ENCODE peak calls at places on chromosomes 11 and 22, in seven cellular contexts. Q is activated naive CD4-positive, alpha-beta T cell; O is lower lobe of right lung; L is AG20443; J is cardiac fibroblast; F is H54; P is NCI-H774. T is an unnamed sample.

GRCh38 chr11:19080579-19080993 is 20.1 kb upstream of the MRGPRX2 start:
- DNase-seq in L (peak), P (no peak), F (no peak), J (peak), Q (no peak), O (peak), T (no peak)

GRCh38 chr11:1052133-1053011 is 15.9 kb upstream of the MUC6 start:
- DNase-seq in O (peak), J (no peak), P (no peak), F (no peak), Q (no peak), L (no peak), T (no peak)

GRCh38 chr11:46242462-46242960 is 35.0 kb upstream of the CREB3L1 start:
- DNase-seq in P (no peak), Q (no peak), O (no peak), F (no peak), L (no peak), J (no peak), T (no peak)

GRCh38 chr11:9150501-9150900 is 59.1 kb upstream of the SCUBE2 start:
- DNase-seq in J (peak), O (no peak), L (peak), F (no peak), P (no peak), Q (no peak), T (peak)

GRCh38 chr22:22345781-22346180 is 101.2 kb downstream of the VPREB1 start:
- DNase-seq in Q (no peak), P (no peak), O (no peak), L (no peak), J (no peak), F (no peak), T (no peak)

GRCh38 chr11:117259417-117259816 is 26.9 kb downstream of the RNF214 start:
- DNase-seq in L (peak), P (no peak), O (no peak), Q (no peak), F (no peak), J (peak), T (no peak)

GRCh38 chr11:19846654-19847330 is 134.2 kb downstream of the NAV2 start:
- DNase-seq in J (peak), O (no peak), F (no peak), Q (no peak), L (peak), P (no peak), T (no peak)

GRCh38 chr11:86761978-86762377 is 38.4 kb upstream of the PRSS23 start:
- DNase-seq in F (no peak), O (no peak), P (no peak), J (peak), L (peak), Q (no peak), T (no peak)

GRCh38 chr11:65554842-65555395 is 3.2 kb downstream of the LTBP3 start:
- DNase-seq in O (no peak), L (no peak), P (no peak), J (no peak), Q (no peak), F (no peak), T (no peak)

GRCh38 chr22:45537734-45538181 is 35.1 kb downstream of the FBLN1 start:
- DNase-seq in L (peak), J (peak), Q (no peak), O (no peak), P (no peak), F (peak), T (no peak)

GRCh38 chr22:27461470-27461869 is 340.1 kb downstream of the MN1 start:
- DNase-seq in O (no peak), F (peak), L (peak), Q (no peak), P (no peak), J (peak), T (peak)

GRCh38 chr11:128627666-128628342 is 40.4 kb upstream of the ETS1 start:
- DNase-seq in J (no peak), F (no peak), P (no peak), L (no peak), O (no peak), Q (no peak), T (no peak)

GRCh38 chr11:1482581-1483444 is 3.8 kb downstream of the MOB2 start:
- DNase-seq in L (no peak), F (no peak), J (no peak), O (peak), P (no peak), Q (no peak), T (no peak)

GRCh38 chr22:36075724-36076123 is 47.1 kb upstream of the RBFOX2 start:
- DNase-seq in F (no peak), O (no peak), Q (no peak), J (no peak), P (no peak), L (no peak), T (no peak)

GRCh38 chr11:74466916-74467885 is at the start of gene KCNE3:
- DNase-seq in O (peak), J (peak), Q (no peak), P (no peak), F (no peak), L (peak), T (no peak)

GRCh38 chr22:43136255-43136654 is 6.9 kb downstream of the MCAT start:
- DNase-seq in L (peak), Q (no peak), J (peak), P (no peak), F (no peak), O (no peak), T (no peak)

GRCh38 chr22:48765595-48765994 is 1062.1 kb downstream of the BRD1 start:
- DNase-seq in J (no peak), P (no peak), F (no peak), Q (no peak), O (no peak), L (no peak), T (no peak)

GRCh38 chr11:25924586-25924985 is 407.3 kb upstream of the ANO3 start:
- DNase-seq in Q (no peak), O (no peak), P (no peak), F (no peak), J (no peak), L (no peak), T (no peak)

GRCh38 chr11:103862049-103862826 is 174.2 kb upstream of the DDI1 start:
- DNase-seq in L (no peak), Q (no peak), J (no peak), O (no peak), F (no peak), P (no peak), T (no peak)

GRCh38 chr22:28034145-28034759 is 115.2 kb upstream of the PITPNB start:
- DNase-seq in J (no peak), F (no peak), P (no peak), O (no peak), L (no peak), Q (no peak), T (no peak)

GRCh38 chr11:15968461-15969130 is 387.8 kb downstream of the SOX6 start:
- DNase-seq in J (peak), L (no peak), O (no peak), Q (no peak), P (no peak), F (no peak), T (no peak)

GRCh38 chr22:23850136-23850611 is 7.5 kb upstream of the SLC2A11 start:
- DNase-seq in F (no peak), P (no peak), O (no peak), L (no peak), Q (no peak), J (no peak), T (no peak)

GRCh38 chr11:71117311-71117710 is 135.1 kb downstream of the SHANK2 start:
- DNase-seq in J (no peak), O (no peak), P (no peak), F (no peak), L (no peak), Q (no peak), T (no peak)

GRCh38 chr22:11605468-11605981 is 3922.5 kb upstream of the OR11H1 start:
- DNase-seq in J (no peak), L (no peak), Q (no peak), P (no peak), O (no peak), F (no peak), T (no peak)

GRCh38 chr11:32658639-32659406 is 75.2 kb downstream of the EIF3M start:
- DNase-seq in J (no peak), P (no peak), L (no peak), F (no peak), Q (no peak), O (no peak), T (no peak)

GRCh38 chr11:62842171-62842717 is 2.9 kb upstream of the WDR74 start:
- DNase-seq in F (no peak), P (no peak), L (no peak), J (peak), O (peak), Q (no peak), T (no peak)

T was measured in kidney epithelial cell.